ENCODE peak calls at places on chromosome 4, in nine cellular contexts. E is thoracic aorta, N is HFF-Myc, H is choroid plexus epithelial cell, Z is cardiac fibroblast, P is H1, Y is IMR-90, Q is HepG2, F is psoas muscle. K is an unnamed sample.

GRCh38 chr4:20684852-20685763 is 15.2 kb upstream of the PACRGL start:
- DNase-seq in P (no peak), N (no peak), E (no peak), H (peak; percentile 52), Z (peak; percentile 56), F (no peak), Q (no peak), Y (peak; percentile 27), K (peak; percentile 58)

GRCh38 chr4:40719008-40719623 is 30.6 kb upstream of the NSUN7 start:
- DNase-seq in E (no peak), F (no peak), Z (peak; percentile 68), H (peak; percentile 85), P (no peak), Q (peak; percentile 44), Y (peak; percentile 64), N (no peak), K (peak; percentile 72)

GRCh38 chr4:53507671-53508286 is 83.5 kb downstream of the LNX1 start:
- DNase-seq in Q (peak; percentile 30), H (peak; percentile 91), P (no peak), F (peak; percentile 74), Y (peak; percentile 48), N (no peak), Z (peak; percentile 98), E (peak; percentile 78), K (peak; percentile 98)

GRCh38 chr4:8281519-8282133 is 12.1 kb downstream of the HTRA3 start:
- DNase-seq in Y (peak; percentile 74), N (no peak), F (peak; percentile 80), P (no peak), Q (no peak), E (no peak), H (peak; percentile 77), Z (no peak), K (peak; percentile 93)

GRCh38 chr4:174255790-174256189 is 27.7 kb downstream of the FBXO8 start:
- DNase-seq in Z (peak; percentile 85), Y (peak; percentile 92), Q (no peak), N (peak; percentile 44), F (no peak), H (peak; percentile 94), E (no peak), P (no peak), K (peak; percentile 78)

GRCh38 chr4:146105464-146105863 is 70.1 kb upstream of the LSM6 start:
- DNase-seq in Z (no peak), E (no peak), Y (no peak), F (no peak), Q (no peak), N (no peak), H (no peak), P (no peak), K (no peak)

GRCh38 chr4:124863039-124863545 is 150.6 kb upstream of the ANKRD50 start:
- DNase-seq in H (no peak), F (no peak), N (no peak), E (no peak), P (no peak), Z (peak; percentile 20), Y (no peak), Q (no peak), K (no peak)

GRCh38 chr4:98110214-98110613 is 33.1 kb downstream of the STPG2 start:
- DNase-seq in N (no peak), Y (no peak), F (no peak), Z (no peak), P (no peak), E (no peak), H (no peak), Q (no peak), K (no peak)

GRCh38 chr4:152535236-152535902 is 523 bp downstream of the FBXW7 start:
- DNase-seq in Y (no peak), E (no peak), F (peak; percentile 28), N (no peak), Q (no peak), Z (no peak), H (no peak), P (no peak), K (no peak)

GRCh38 chr4:77220841-77221613 is 64.0 kb downstream of the CCNG2 start:
- DNase-seq in N (no peak), Z (peak; percentile 76), Y (peak; percentile 54), H (peak; percentile 74), P (no peak), F (no peak), E (peak; percentile 28), Q (no peak), K (peak; percentile 94)

GRCh38 chr4:127632420-127633403 is at the start of gene INTU:
- DNase-seq in H (peak; percentile 99), E (peak; percentile 90), F (peak; percentile 92), P (peak; percentile 84), Q (peak; percentile 93), N (peak; percentile 91), Y (peak; percentile 97), Z (peak; percentile 98), K (peak; percentile 95)

GRCh38 chr4:65747386-65747785 is 77.1 kb upstream of the EPHA5 start:
- DNase-seq in H (peak; percentile 1), F (no peak), N (no peak), P (no peak), Y (peak; percentile 36), Z (no peak), Q (no peak), E (no peak), K (peak; percentile 4)
- H3K4me3 ChIP-seq in H (no peak overlapping the region), F (no peak overlapping the region), N (no peak overlapping the region), P (no peak overlapping the region), Y (no peak overlapping the region), Z (no peak overlapping the region), Q (no peak overlapping the region), E (no peak overlapping the region), K (no peak overlapping the region)

GRCh38 chr4:121739575-121739974 is 25.4 kb downstream of the SMIM43 start:
- DNase-seq in Z (no peak), H (no peak), P (no peak), F (no peak), Q (no peak), N (no peak), E (no peak), Y (no peak), K (no peak)

GRCh38 chr4:121741751-121742150 is 23.2 kb downstream of the SMIM43 start:
- DNase-seq in H (peak; percentile 19), Q (no peak), Z (no peak), Y (peak; percentile 41), E (no peak), N (no peak), F (no peak), P (no peak), K (no peak)

GRCh38 chr4:121742794-121743193 is 22.2 kb downstream of the SMIM43 start:
- DNase-seq in P (no peak), H (no peak), N (no peak), Y (no peak), Q (no peak), Z (no peak), E (no peak), F (no peak), K (no peak)

GRCh38 chr4:121738780-121739547 is 26.0 kb downstream of the SMIM43 start:
- DNase-seq in Q (no peak), P (no peak), Z (peak; percentile 32), E (no peak), H (peak; percentile 29), F (no peak), Y (peak; percentile 85), N (no peak), K (peak; percentile 73)

DNA sequence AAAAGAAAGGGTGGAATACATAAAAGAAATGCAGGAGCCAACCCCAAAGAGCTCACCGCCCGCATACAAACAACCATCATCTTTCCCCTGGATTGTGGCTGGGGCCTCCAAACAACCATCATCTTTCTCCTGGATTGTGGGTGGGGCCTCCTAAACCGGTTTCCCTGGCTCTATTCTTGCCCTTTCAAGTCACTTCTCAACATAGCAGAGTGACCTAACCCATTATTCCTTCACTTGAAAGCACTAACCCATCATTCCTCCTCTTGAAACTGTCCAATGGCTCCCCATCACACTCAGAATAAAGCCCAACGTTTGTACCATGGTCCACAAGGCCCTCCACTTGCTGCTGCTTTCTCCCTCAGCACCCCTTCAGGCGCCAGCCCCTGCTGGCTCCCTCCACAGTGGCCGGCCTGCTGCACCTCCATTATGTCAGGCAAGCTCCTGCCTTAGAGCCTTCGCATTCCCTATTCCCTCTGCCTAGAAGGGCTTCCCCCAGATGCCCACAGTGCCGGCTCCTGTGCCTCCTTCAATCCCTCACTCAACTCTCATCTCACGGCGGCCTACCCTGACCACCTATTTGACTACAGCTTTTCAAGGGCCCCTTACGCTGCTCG is 24.1 kb downstream of the SMIM43 start:
- DNase-seq in E (no peak), N (no peak), H (no peak), P (no peak), Y (no peak), Z (no peak), Q (no peak), F (no peak), K (no peak)
- TF ChIP-seq CTCF in E (no peak), N (no peak), H (no peak), P (no peak), Y (no peak), Z (no peak), Q (no peak), F (no peak), K (no peak)

DNA sequence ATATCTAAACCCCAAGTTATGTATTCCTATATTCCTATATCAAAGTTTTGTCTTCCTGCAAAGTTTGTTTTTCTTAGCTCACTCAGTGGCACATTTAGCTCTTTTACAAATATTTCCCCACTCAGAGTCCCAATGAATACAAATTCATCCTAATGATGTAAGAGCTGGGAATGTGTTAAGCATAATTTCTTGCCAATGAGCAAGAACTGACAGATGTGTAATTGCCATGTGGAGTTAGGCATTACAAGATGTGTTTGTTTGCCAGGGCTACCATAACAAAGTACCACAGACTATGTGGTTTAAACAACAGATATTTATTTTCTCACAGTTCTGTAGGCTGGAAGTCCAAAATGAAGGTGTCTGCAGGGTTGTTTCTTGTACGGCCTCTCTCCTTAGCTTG is 302.1 kb downstream of the KCTD8 start:
- DNase-seq in H (no peak), Z (peak; percentile 16), F (no peak), Q (no peak), P (no peak), E (no peak), N (no peak), Y (no peak), K (no peak)
- H3K4me3 ChIP-seq in H (no peak overlapping the region), Z (no peak overlapping the region), F (no peak overlapping the region), Q (no peak overlapping the region), P (no peak overlapping the region), E (no peak overlapping the region), N (no peak overlapping the region), Y (no peak overlapping the region), K (no peak overlapping the region)

GRCh38 chr4:111933703-111934102 is 211.6 kb upstream of the FAM241A start:
- DNase-seq in F (no peak), H (no peak), Y (no peak), Q (no peak), Z (no peak), N (no peak), P (no peak), E (no peak), K (no peak)

GRCh38 chr4:111941957-111942356 is 203.3 kb upstream of the FAM241A start:
- DNase-seq in Z (no peak), Q (no peak), H (no peak), E (no peak), P (no peak), F (no peak), Y (no peak), N (no peak), K (no peak)

GRCh38 chr4:111934294-111934693 is 211.0 kb upstream of the FAM241A start:
- DNase-seq in Z (no peak), F (no peak), E (no peak), Y (no peak), N (no peak), H (no peak), Q (no peak), P (no peak), K (no peak)

DNA sequence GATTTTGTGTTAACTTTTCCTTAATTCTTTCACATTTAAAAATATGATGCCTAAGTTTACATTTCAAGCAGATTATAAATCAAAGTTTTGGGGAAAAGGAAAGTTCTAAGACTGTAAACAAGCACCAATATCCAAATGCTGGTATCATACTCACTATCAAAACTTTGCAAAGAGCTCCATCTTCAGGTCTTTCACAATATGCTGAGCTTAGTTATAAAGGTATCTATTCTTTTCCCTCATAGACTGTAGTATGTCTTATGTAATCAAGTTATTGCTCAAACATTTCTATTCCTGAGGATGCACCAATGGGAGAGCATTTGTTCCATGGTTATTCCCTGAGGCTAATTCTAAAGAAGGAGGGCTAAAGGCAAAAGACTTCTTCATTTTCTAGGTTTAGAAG is 207.9 kb upstream of the FAM241A start:
- DNase-seq in F (no peak), H (peak; percentile 57), E (no peak), N (no peak), Z (peak; percentile 36), P (no peak), Y (peak; percentile 2), Q (peak; percentile 51), K (peak; percentile 59)
- TF ChIP-seq CTCF in F (no peak), H (peak; percentile 41), E (no peak), N (peak; percentile 19), Z (peak; percentile 15), P (no peak), Y (peak; percentile 12), Q (peak; percentile 50), K (peak; percentile 32)

K was measured in fibroblast of the aortic adventitia.